ENCODE peak calls at places on chromosomes 1 and 21, in four cellular contexts. Z is WTC11, P is K562, U is SK-N-SH. A is an unnamed sample.

GRCh38 chr1:25727819-25728286 is 72.1 kb upstream of the SELENON start:
- DNase-seq in P (no peak), U (peak), Z (peak), A (no peak)

GRCh38 chr1:236495359-236496120 is 28.2 kb upstream of the LGALS8 start:
- DNase-seq in U (no peak), Z (peak), P (no peak), A (no peak)

GRCh38 chr1:155499953-155500621 is 62.5 kb downstream of the ASH1L start:
- DNase-seq in P (no peak), Z (no peak), U (peak), A (peak)

GRCh38 chr1:161382214-161383019 is 14.7 kb upstream of the CFAP126 start:
- DNase-seq in Z (no peak), U (peak), P (peak), A (no peak)

GRCh38 chr1:150152772-150153461 is 3.2 kb downstream of the PLEKHO1 start:
- DNase-seq in U (no peak), Z (no peak), P (no peak), A (no peak)

GRCh38 chr1:36136535-36136934 is 11.5 kb upstream of the COL8A2 start:
- DNase-seq in Z (no peak), P (no peak), U (no peak), A (no peak)

GRCh38 chr1:3903141-3904005 is 3.3 kb upstream of the C1orf174 start:
- DNase-seq in Z (no peak), P (no peak), U (no peak), A (no peak)

GRCh38 chr1:46236882-46237281 is 10.7 kb upstream of the RAD54L start:
- DNase-seq in Z (no peak), P (no peak), U (no peak), A (no peak)

GRCh38 chr1:245205396-245205795 is 50.6 kb downstream of the KIF26B start:
- DNase-seq in U (no peak), Z (no peak), P (no peak), A (no peak)

GRCh38 chr21:45080639-45081414 is 6.4 kb downstream of the ADARB1 start:
- DNase-seq in U (no peak), Z (no peak), P (no peak), A (no peak)

GRCh38 chr1:65425697-65426096 is 5.2 kb downstream of the LEPR start:
- DNase-seq in P (no peak), Z (no peak), U (no peak), A (no peak)

GRCh38 chr1:205570796-205571537 is 60.8 kb downstream of the ELK4 start:
- DNase-seq in Z (no peak), P (no peak), U (no peak), A (no peak)

GRCh38 chr1:108000620-108001105 is 35.7 kb upstream of the VAV3 start:
- DNase-seq in Z (no peak), U (peak), P (no peak), A (no peak)

GRCh38 chr1:66758247-66758755 is 6.0 kb downstream of the DYNLT5 start:
- DNase-seq in Z (no peak), P (peak), U (no peak), A (peak)

GRCh38 chr1:220431840-220432239 is 96.1 kb upstream of the MARK1 start:
- DNase-seq in U (no peak), Z (no peak), P (no peak), A (no peak)

GRCh38 chr21:37348664-37349063 is 17.9 kb upstream of the DYRK1A start:
- DNase-seq in Z (no peak), P (no peak), U (no peak), A (no peak)

GRCh38 chr1:214717323-214717722 is 114.3 kb downstream of the CENPF start:
- DNase-seq in P (no peak), Z (no peak), U (no peak), A (no peak)
- TF ChIP-seq USF1 in P (no peak), Z (no peak), U (no peak), A (no peak)

DNA sequence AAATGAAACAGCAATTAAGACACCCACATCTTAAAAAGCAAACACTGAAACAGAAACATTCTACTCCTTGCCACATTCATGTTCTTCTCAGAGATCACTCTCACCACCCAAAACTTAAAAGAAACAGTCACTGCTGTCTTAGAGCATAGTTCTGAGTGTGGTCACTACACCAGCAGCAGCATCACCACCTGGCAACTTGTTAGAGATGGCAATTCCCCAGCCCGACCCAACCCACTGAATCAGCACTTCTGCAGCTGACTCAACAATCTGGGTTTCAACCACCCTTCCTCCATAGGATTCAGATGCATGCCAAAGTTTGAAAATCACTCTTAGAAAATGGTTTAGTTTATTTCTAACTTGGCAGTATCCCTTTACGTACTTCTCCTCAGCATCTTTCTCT is 126.1 kb downstream of the CDC42BPA start:
- DNase-seq in P (no peak), U (no peak), Z (no peak), A (peak)
- TF ChIP-seq USF1 in P (no peak), U (no peak), Z (no peak), A (no peak)

GRCh38 chr21:42006765-42007164 is 3.4 kb downstream of the ZBTB21 start:
- DNase-seq in Z (no peak), P (no peak), U (no peak), A (no peak)

GRCh38 chr21:42009831-42010506 is at the start of gene ZBTB21:
- DNase-seq in U (peak), Z (peak), P (peak), A (peak)

GRCh38 chr21:42004406-42005199 is 5.6 kb downstream of the ZBTB21 start:
- DNase-seq in Z (no peak), P (no peak), U (no peak), A (no peak)

GRCh38 chr21:42009018-42009830 is 936 bp downstream of the ZBTB21 start:
- DNase-seq in P (no peak), U (peak), Z (peak), A (no peak)

DNA sequence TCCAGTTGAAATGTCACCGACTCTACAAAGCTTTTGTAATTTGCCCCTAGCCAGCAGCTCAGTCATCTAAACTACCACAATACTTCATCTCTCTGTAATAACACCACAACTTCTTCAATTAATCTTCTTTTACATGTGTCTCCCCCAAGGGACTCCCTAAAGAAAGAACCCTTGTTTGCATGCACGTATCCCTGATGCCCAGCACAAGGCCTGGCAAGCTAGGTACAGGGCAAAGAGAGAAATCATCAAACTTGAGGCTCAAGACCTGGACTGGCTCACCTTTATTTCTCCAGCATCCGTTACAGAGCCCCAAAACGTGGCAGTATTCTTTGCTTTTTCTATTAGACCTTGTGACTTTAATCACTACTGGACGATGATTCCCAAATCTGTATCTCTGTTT is 2.6 kb downstream of the ZBTB21 start:
- DNase-seq in P (no peak), Z (no peak), U (no peak), A (no peak)
- TF ChIP-seq USF1 in P (no peak), Z (no peak), U (no peak), A (no peak)

DNA sequence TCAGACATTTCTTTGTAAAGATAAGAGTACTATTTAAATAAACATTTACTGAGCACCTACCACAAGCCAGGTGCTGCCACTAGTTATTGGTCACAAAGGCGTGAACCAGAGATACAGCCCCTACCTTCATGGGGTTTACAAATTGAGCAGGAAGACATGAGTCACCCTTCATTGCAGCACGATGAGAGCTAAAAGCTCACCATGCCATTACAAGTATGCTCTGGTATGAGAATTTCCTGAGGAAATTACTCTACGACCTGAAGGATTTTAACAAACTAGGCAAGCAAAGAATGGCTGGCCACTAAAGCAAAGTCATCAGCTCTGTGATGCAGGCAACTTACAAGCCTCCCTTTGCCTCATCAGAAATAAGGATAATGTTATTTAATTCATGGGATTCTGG is 346.8 kb downstream of the BRINP2 start:
- DNase-seq in Z (no peak), P (no peak), U (no peak), A (no peak)
- TF ChIP-seq USF1 in Z (no peak), P (no peak), U (no peak), A (no peak)

DNA sequence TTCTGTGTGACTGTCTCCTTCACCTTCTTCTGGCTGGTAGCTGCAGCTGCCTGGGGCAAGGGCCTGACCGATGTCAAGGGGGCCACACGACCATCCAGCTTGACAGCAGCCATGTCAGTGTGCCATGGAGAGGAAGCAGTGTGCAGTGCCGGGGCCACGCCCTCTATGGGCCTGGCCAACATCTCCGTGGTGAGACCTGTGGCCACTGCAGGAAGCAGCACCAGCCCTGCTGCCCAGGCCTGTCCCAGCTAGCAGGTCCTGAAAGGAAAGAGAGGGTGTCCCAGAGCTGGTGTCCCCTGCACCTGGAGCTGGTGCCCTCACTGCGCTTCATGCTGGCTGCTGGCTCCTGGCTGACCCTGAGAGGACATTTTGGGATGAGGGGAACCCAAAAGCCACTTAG is 5.9 kb upstream of the ATXN7L2 start:
- DNase-seq in U (no peak), P (no peak), Z (no peak), A (no peak)
- TF ChIP-seq USF1 in U (no peak), P (no peak), Z (no peak), A (no peak)

DNA sequence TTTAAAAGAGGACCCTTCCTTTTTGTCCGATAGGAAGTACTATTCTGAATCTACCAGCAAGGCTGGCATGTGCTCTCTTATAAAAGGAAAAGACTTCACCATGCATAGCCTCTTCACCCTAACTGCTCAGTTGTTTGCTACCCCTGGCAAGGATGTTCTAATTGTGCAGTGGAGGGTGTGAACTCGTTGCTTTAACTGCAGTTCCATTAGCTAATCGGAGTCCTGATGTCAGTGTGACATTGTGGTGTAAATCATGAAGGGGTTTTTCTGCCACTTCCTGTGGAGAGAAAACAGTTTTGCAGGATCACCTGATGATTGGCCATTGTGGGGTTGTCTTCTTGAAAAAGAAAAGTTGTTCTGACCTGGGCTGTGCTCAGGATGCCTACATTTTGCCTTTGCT is 102.0 kb downstream of the NR5A2 start:
- DNase-seq in P (no peak), Z (no peak), U (no peak), A (no peak)
- TF ChIP-seq USF1 in P (no peak), Z (no peak), U (no peak), A (no peak)

GRCh38 chr1:18735369-18735997 is 104.8 kb downstream of the PAX7 start:
- DNase-seq in Z (no peak), U (no peak), P (no peak), A (no peak)
- TF ChIP-seq USF1 in Z (no peak), U (no peak), P (no peak), A (no peak)

DNA sequence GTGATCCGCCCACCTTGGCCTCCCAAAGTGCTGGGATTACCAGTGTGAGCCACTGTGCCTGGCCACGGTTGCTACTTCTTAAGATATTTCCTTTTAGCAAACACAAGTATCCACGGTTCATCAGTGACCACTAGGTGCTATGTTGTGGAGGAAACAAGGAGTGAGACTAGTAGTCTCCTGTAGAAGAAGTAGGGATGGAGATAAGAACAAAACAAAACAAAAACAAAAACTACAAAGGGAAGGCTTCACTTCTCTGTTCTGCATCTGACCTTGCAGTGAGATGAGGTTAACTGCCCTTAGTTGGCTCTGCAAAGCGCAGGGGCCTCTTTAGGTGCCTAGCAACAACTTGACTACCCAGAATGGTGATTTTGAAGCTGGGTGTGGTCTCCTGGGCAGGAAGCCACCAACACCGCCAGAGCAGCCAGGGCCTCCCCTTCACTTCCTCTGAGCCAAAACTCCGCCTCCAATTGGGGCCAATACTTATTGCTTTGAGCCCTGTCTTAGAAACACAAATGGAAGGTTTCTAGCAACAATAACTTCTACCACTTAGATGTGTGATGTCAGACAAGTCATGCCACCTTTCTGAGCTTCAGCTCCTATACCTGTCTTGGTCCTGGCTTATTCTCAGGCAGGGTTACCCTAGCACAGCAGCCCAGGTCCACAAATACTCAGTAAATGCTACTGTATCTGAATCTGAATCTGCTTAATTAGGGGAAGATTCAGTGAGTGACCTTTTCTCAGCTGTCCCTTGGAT is 12.7 kb upstream of the CDC42 start:
- DNase-seq in P (peak), U (no peak), Z (peak), A (peak)
- TF ChIP-seq USF1 in P (no peak), U (no peak), Z (no peak), A (no peak)

A was measured in GM12878.